ENCODE peak calls at places on chromosomes 7 and 10, in six cellular contexts. F is neural progenitor cell; T is pancreas; N is cardiac muscle cell; E is heart right ventricle; G is CD4-positive, alpha-beta T cell. M is an unnamed sample.

GRCh38 chr7:110296321-110296720 is 794.6 kb upstream of the LRRN3 start:
- DNase-seq in F (no peak), T (no peak), N (no peak), E (no peak), G (no peak), M (no peak)

GRCh38 chr10:132309466-132309865 is 1.7 kb upstream of the STK32C start:
- DNase-seq in F (no peak), T (no peak), N (no peak), E (no peak), G (no peak), M (no peak)

GRCh38 chr10:28375399-28376354 is 72.8 kb upstream of the MPP7 start:
- DNase-seq in F (no peak), T (peak; percentile 40), N (peak; percentile 37), E (no peak), G (no peak), M (no peak)

GRCh38 chr7:103003004-103003403 is 71.6 kb downstream of the FBXL13 start:
- DNase-seq in F (no peak), T (no peak), N (no peak), E (no peak), G (no peak), M (no peak)

GRCh38 chr7:123923599-123923998 is 1.4 kb upstream of the SPAM1 start:
- DNase-seq in F (no peak), T (no peak), N (no peak), E (no peak), G (no peak), M (no peak)

GRCh38 chr7:141126107-141126506 is 52.2 kb downstream of the TMEM178B start:
- DNase-seq in F (no peak), T (no peak), N (no peak), E (no peak), G (no peak), M (no peak)

GRCh38 chr7:102463841-102464576 is 654 bp downstream of the ALKBH4 start:
- DNase-seq in F (peak; percentile 29), T (no peak), N (peak; percentile 30), E (no peak), G (no peak), M (no peak)

GRCh38 chr10:125006921-125007391 is 65.0 kb downstream of the ZRANB1 start:
- DNase-seq in F (no peak), T (no peak), N (no peak), E (no peak), G (no peak), M (no peak)

GRCh38 chr10:88059176-88059575 is 195.8 kb downstream of the PTEN start:
- DNase-seq in F (no peak), T (no peak), N (no peak), E (no peak), G (no peak), M (no peak)

GRCh38 chr10:67965456-67965855 is 81.0 kb downstream of the SIRT1 start:
- DNase-seq in F (no peak), T (no peak), N (no peak), E (no peak), G (no peak), M (no peak)

GRCh38 chr10:24974978-24975377 is 22.6 kb upstream of the PRTFDC1 start:
- DNase-seq in F (peak; percentile 13), T (no peak), N (no peak), E (peak; percentile 48), G (no peak), M (no peak)

GRCh38 chr10:24969732-24970330 is 17.4 kb upstream of the PRTFDC1 start:
- DNase-seq in F (no peak), T (no peak), N (no peak), E (peak; percentile 26), G (no peak), M (no peak)

GRCh38 chr10:24971374-24971773 is 19.0 kb upstream of the PRTFDC1 start:
- DNase-seq in F (no peak), T (no peak), N (no peak), E (no peak), G (no peak), M (no peak)

GRCh38 chr10:24968349-24968748 is 15.9 kb upstream of the PRTFDC1 start:
- DNase-seq in F (no peak), T (no peak), N (no peak), E (no peak), G (no peak), M (no peak)

DNA sequence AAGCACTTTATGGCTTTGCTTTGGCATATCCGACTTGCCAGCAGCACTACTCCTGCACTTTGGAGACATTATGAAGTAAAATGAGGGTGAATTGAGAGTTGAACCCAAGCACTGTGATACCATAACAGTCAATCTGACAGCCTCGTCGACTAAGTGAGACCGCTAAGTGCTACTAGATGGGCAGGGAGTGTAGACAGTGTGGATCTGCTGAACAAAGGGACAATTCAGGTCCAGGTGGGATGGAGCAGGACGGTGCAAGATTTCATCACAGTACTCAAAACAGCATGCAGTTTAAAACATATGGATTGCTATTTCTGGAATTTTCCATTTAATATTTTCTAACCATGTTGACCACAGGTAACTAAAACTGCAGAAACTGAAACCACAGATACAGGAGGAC is 20.8 kb upstream of the PRTFDC1 start:
- DNase-seq in F (no peak), T (no peak), N (no peak), E (no peak), G (no peak), M (no peak)
- TF ChIP-seq CTCF in F (no peak), T (no peak), N (no peak), E (no peak), G (no peak), M (no peak)

DNA sequence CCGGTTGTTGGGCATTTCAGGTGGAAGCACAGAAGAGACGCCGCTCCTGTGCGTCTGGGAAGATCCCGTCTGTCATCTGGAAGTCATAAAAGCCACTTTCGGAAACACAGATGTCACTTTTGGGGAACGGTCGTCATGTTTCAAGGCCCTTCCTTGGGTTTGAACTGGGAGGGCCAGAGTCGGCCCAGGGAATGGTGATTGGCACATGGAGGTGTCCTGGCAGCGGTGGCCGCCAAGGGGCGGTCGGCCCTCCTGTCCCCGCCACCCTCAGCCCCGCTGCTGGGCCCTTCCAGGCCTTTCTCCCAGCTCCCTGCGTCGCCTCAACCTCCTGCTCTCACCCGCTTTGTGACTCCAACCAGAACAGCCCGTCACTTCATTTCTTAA is 115.2 kb upstream of the SFMBT2 start:
- DNase-seq in F (no peak), T (no peak), N (no peak), E (no peak), G (no peak), M (no peak)
- TF ChIP-seq CTCF in F (no peak), T (no peak), N (no peak), E (no peak), G (no peak), M (no peak)

GRCh38 chr7:12640299-12641096 is 46.9 kb upstream of the ARL4A start:
- DNase-seq in F (no peak), T (no peak), N (no peak), E (no peak), G (no peak), M (no peak)
- TF ChIP-seq CTCF in F (no peak), T (no peak), N (no peak), E (no peak), G (no peak), M (no peak)

GRCh38 chr7:23105644-23106490 is at the start of gene KLHL7:
- DNase-seq in F (peak; percentile 98), T (peak; percentile 96), N (peak; percentile 98), E (peak; percentile 96), G (peak; percentile 92), M (peak; percentile 97)
- TF ChIP-seq CTCF in F (no peak), T (no peak), N (peak; percentile 20), E (no peak), G (peak; percentile 7), M (no peak)

DNA sequence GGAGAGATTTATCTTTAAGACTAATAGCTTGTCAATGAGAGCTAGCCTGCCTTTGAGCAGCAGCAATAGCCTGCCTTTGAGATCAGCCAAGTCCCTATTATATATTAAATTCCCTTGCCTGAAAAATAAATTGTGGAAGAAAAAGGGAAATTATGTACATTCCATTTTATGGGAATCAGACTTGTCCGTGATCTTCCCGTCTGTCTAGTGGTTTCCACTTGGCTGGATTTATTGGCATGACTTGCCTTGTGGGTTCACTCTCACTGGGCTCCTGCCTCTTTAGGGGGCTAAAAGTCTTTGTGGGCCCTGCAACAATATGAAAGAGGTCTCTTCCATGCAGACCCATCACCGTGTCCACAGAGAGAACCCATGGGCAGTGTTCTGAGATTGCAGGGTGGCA is 171.7 kb upstream of the FRMD4A start:
- DNase-seq in F (peak; percentile 7), T (no peak), N (no peak), E (no peak), G (no peak), M (no peak)
- TF ChIP-seq CTCF in F (no peak), T (no peak), N (no peak), E (no peak), G (no peak), M (no peak)

DNA sequence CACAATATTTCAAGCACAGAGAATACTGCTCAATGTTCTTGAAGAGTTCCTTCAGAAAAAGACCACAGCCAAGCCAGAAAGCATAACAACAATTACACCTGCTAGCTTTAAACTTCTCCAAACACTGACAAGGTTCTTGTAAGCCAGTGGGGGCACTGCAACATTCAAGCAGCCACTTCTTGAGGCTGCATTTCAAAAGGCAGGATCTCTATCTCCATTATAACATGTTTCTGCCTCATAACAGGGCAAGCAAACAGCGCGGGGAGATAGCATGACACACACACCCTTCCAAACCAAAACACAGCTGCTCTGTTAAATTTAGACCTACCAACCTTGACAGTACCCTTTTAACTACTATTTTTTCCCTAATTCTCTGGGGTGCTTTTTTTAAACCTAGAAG is 30.8 kb downstream of the CHCHD3 start:
- DNase-seq in F (peak; percentile 35), T (peak; percentile 21), N (peak; percentile 58), E (peak; percentile 10), G (no peak), M (no peak)
- TF ChIP-seq CTCF in F (peak; percentile 48), T (no peak), N (peak; percentile 27), E (no peak), G (no peak), M (no peak)

DNA sequence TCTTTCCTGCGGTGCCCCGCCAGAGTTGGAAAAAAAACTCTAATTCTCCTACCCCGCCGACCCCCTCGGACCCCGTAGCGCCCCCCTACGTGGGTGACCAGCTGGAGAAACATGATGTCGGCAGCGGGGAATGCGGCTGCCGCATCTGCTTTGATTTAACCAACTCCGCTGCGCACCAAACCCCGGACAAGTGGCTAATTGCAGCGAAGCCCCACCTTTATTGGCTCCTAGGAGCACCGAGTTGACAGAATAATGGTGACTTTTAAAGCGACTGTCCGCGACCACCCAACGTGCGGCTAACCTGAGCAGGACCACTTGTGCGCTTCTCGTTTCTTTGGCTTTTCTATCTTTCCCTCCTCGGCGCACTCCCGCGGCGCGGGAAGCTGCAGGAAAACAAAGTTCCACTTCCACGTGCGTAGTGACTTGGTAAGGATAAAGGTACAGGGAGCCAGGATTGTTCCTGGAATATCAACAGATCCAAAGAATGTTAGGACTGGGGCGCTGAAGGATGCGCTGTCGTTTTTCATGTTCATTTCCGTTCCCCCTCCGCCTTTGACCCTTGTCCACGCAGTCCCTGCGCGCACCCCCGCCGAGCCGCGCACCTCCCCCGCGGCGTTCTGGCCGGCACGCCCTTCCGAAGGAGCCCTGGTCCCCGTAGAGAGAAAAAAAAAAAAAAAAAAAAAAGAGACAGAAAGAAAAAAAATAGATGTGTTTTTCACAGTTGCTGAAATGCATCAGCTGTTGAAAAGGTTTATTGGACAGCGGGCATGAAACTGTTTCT is 1.4 kb downstream of the WNT16 start:
- DNase-seq in F (peak; percentile 81), T (no peak), N (peak; percentile 16), E (no peak), G (no peak), M (no peak)
- TF ChIP-seq CTCF in F (peak; percentile 11), T (no peak), N (no peak), E (no peak), G (no peak), M (no peak)